ENCODE peak calls at places on chromosomes 1 and 21, in five cellular contexts. Q is K562, X is GM12878, G is SK-N-SH, R is HepG2. H is an unnamed sample.

GRCh38 chr1:116111196-116112021 is at the start of gene MAB21L3:
- DNase-seq in Q (no peak), X (peak; percentile 40), G (no peak), R (no peak), H (no peak)

GRCh38 chr21:14918542-14918941 is 146.3 kb downstream of the NRIP1 start:
- DNase-seq in Q (no peak), X (no peak), G (no peak), R (no peak), H (no peak)

GRCh38 chr1:69551476-69552324 is 16.0 kb upstream of the LRRC7 start:
- DNase-seq in Q (no peak), X (no peak), G (no peak), R (no peak), H (no peak)

GRCh38 chr1:95118019-95118499 is 904 bp downstream of the TLCD4 start:
- DNase-seq in Q (no peak), X (no peak), G (no peak), R (no peak), H (no peak)

GRCh38 chr1:45359882-45360513 is 19.8 kb upstream of the MUTYH start:
- DNase-seq in Q (peak; percentile 30), X (no peak), G (peak; percentile 37), R (peak; percentile 40), H (no peak)

GRCh38 chr1:184051485-184052193 is at the start of gene TSEN15:
- DNase-seq in Q (peak; percentile 78), X (peak; percentile 40), G (peak; percentile 86), R (peak; percentile 77), H (peak; percentile 62)

GRCh38 chr21:22885079-22885478 is 1886.9 kb downstream of the NCAM2 start:
- DNase-seq in Q (no peak), X (no peak), G (no peak), R (no peak), H (no peak)

GRCh38 chr1:113802367-113803007 is 9.8 kb downstream of the RSBN1 start:
- DNase-seq in Q (no peak), X (no peak), G (no peak), R (no peak), H (no peak)

GRCh38 chr1:229768232-229768631 is 142.2 kb downstream of the URB2 start:
- DNase-seq in Q (no peak), X (no peak), G (no peak), R (no peak), H (no peak)

GRCh38 chr1:113677250-113678158 is 81.8 kb downstream of the PHTF1 start:
- DNase-seq in Q (peak; percentile 80), X (no peak), G (peak; percentile 74), R (peak; percentile 35), H (peak; percentile 15)

GRCh38 chr1:151056574-151056973 is 2.8 kb downstream of the CDC42SE1 start:
- DNase-seq in Q (no peak), X (no peak), G (no peak), R (no peak), H (no peak)

GRCh38 chr1:103087261-103087660 is 21.1 kb downstream of the COL11A1 start:
- DNase-seq in Q (no peak), X (no peak), G (no peak), R (no peak), H (no peak)

GRCh38 chr1:5250336-5250735 is 595.9 kb downstream of the AJAP1 start:
- DNase-seq in Q (no peak), X (no peak), G (no peak), R (no peak), H (no peak)

GRCh38 chr1:3026581-3027511 is 5.6 kb downstream of the ACTRT2 start:
- DNase-seq in Q (no peak), X (no peak), G (no peak), R (no peak), H (no peak)

GRCh38 chr1:170049191-170049800 is 25.2 kb downstream of the KIFAP3 start:
- DNase-seq in Q (no peak), X (no peak), G (peak; percentile 2), R (no peak), H (no peak)

GRCh38 chr1:231420959-231421615 is 1.0 kb downstream of the EGLN1 start:
- DNase-seq in Q (peak; percentile 69), X (no peak), G (peak; percentile 69), R (no peak), H (peak; percentile 17)

GRCh38 chr1:200971955-200972711 is 51.4 kb downstream of the KIF21B start:
- DNase-seq in Q (peak; percentile 89), X (no peak), G (peak; percentile 92), R (peak; percentile 30), H (peak; percentile 82)

GRCh38 chr1:232899839-232900238 is 50.6 kb upstream of the NTPCR start:
- DNase-seq in Q (peak; percentile 70), X (no peak), G (no peak), R (no peak), H (no peak)

GRCh38 chr21:43598416-43599120 is 60.7 kb downstream of the HSF2BP start:
- DNase-seq in Q (no peak), X (no peak), G (no peak), R (no peak), H (no peak)
- TF ChIP-seq TAF1 in Q (no peak), X (no peak), G (no peak), R (no peak), H (no peak)

GRCh38 chr1:53094533-53094919 is 32.5 kb downstream of the PODN start:
- DNase-seq in Q (no peak), X (no peak), G (no peak), R (no peak), H (no peak)
- TF ChIP-seq TAF1 in Q (no peak), X (no peak), G (no peak), R (no peak), H (no peak)

GRCh38 chr1:101592861-101593260 is 356.0 kb downstream of the S1PR1 start:
- DNase-seq in Q (no peak), X (no peak), G (no peak), R (no peak), H (no peak)

GRCh38 chr1:101587749-101588148 is 350.9 kb downstream of the S1PR1 start:
- DNase-seq in Q (no peak), X (no peak), G (no peak), R (peak; percentile 25), H (no peak)

GRCh38 chr1:101588677-101589076 is 351.9 kb downstream of the S1PR1 start:
- DNase-seq in Q (no peak), X (no peak), G (no peak), R (no peak), H (no peak)
- TF ChIP-seq TAF1 in Q (no peak), X (no peak), G (no peak), R (no peak), H (no peak)

DNA sequence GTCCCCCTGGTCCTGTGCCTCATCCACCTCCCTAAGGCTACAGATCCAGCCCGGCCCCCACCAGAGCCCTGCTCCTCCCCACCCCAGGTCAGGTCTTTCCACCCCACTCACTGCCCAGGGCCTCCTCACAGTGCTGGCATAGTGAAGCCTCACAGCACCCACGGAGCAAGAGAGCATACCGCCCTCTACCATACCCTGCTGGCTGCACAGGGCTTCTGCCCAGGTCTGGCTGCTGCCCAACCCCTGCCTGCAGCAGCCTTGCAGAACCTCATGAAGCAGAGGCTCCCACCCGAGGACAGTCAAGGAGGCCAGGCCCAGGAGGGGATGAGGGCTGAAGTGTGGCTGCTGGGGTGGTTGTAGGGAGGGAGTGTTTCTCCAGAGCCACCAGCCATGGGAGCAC is 19.7 kb upstream of the ARF1 start:
- DNase-seq in Q (no peak), X (no peak), G (no peak), R (no peak), H (no peak)
- TF ChIP-seq TAF1 in Q (no peak), X (no peak), G (no peak), R (no peak), H (no peak)

DNA sequence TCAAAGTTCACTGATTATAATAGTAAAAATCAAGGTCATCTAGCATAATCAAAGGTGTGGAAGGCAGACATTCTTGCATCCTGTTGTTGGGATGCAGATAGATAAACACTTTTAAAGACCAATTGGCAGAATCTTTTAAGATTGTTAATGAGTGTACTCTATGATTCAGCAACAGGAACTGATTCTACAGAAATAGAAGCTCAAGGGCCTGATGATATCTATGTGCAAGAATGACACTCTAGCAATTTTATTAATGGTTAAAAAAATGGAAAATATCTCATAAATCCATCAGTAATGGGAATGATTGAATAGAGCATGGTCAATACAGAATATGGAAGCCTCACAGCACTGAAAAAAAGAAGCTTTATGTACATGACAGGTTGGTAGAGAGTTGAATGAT is 2.2 kb upstream of the ATP1A4 start:
- DNase-seq in Q (no peak), X (no peak), G (no peak), R (no peak), H (no peak)
- TF ChIP-seq TAF1 in Q (no peak), X (no peak), G (no peak), R (no peak), H (no peak)

DNA sequence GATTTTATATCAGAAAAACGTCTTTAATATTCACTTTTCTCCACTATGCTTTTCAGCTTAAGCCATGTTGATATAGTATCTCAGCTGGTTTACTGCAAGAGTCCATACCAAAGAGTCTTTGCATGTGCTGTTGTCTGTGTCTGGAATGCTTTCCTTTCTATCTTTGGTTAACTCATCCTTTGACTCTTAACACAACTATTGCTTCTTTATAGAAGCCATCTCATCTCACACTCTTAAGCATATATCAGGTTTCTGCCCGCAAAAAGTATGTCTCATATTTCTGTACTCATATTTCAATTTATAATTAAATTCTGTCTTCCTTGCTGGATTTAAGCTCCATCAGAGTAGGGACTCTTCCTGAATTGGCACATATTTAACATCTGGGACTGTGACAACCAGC is 220.9 kb upstream of the KCNK2 start:
- DNase-seq in Q (no peak), X (no peak), G (no peak), R (no peak), H (no peak)
- TF ChIP-seq TAF1 in Q (no peak), X (no peak), G (peak; percentile 19), R (no peak), H (no peak)

GRCh38 chr1:236341298-236341697 is 52.8 kb upstream of the EDARADD start:
- DNase-seq in Q (no peak), X (no peak), G (no peak), R (no peak), H (no peak)
- TF ChIP-seq TAF1 in Q (no peak), X (no peak), G (no peak), R (no peak), H (no peak)

H was measured in GM12891.